ENCODE peak calls at places on chromosomes 13 and 19, in four cellular contexts. V is HCT116, A is uterus, Y is IMR-90. W is an unnamed sample.

GRCh38 chr13:80297503-80297902 is 43.4 kb downstream of the SPRY2 start:
- DNase-seq in Y (no peak), V (no peak), A (no peak), W (no peak)

GRCh38 chr13:78247362-78247761 is 328.7 kb upstream of the EDNRB start:
- DNase-seq in Y (no peak), A (no peak), V (no peak), W (no peak)

GRCh38 chr13:45705936-45706335 is 3.8 kb downstream of the CBY2 start:
- DNase-seq in V (no peak), Y (no peak), A (no peak), W (no peak)

GRCh38 chr13:112345826-112346172 is 30.4 kb upstream of the SPACA7 start:
- DNase-seq in V (no peak), A (no peak), Y (no peak), W (no peak)

GRCh38 chr13:83853771-83854170 is 28.5 kb downstream of the SLITRK1 start:
- DNase-seq in Y (no peak), A (no peak), V (no peak), W (no peak)

GRCh38 chr13:39998166-39998565 is 342.7 kb downstream of the COG6 start:
- DNase-seq in V (no peak), A (no peak), Y (no peak), W (no peak)

GRCh38 chr19:16527971-16528521 is 14.2 kb downstream of the CHERP start:
- DNase-seq in V (no peak), Y (no peak), A (no peak), W (peak)

GRCh38 chr19:9645466-9645865 is 24.4 kb upstream of the ZNF561 start:
- DNase-seq in V (no peak), A (no peak), Y (no peak), W (peak)

GRCh38 chr13:80477641-80478443 is 136.9 kb upstream of the SPRY2 start:
- DNase-seq in Y (no peak), A (no peak), V (no peak), W (no peak)

GRCh38 chr13:111322916-111323331 is 2.5 kb downstream of the TEX29 start:
- DNase-seq in Y (no peak), A (no peak), V (no peak), W (no peak)

GRCh38 chr19:29409121-29409862 is 116.5 kb upstream of the VSTM2B start:
- DNase-seq in A (no peak), Y (no peak), V (no peak), W (no peak)

GRCh38 chr19:47839411-47839810 is 17.7 kb downstream of the CRX start:
- DNase-seq in Y (no peak), A (no peak), V (no peak), W (no peak)

GRCh38 chr13:71577127-71577526 is 289.9 kb downstream of the DACH1 start:
- DNase-seq in Y (no peak), A (no peak), V (no peak), W (no peak)

GRCh38 chr13:95630593-95630992 is 13.9 kb downstream of the DZIP1 start:
- DNase-seq in Y (no peak), A (no peak), V (no peak), W (no peak)

GRCh38 chr13:97257800-97258799 is 36.0 kb downstream of the MBNL2 start:
- DNase-seq in A (peak), V (peak), Y (peak), W (peak)

GRCh38 chr13:31767175-31767900 is 28.0 kb downstream of the RXFP2 start:
- DNase-seq in Y (peak), A (no peak), V (no peak), W (no peak)

GRCh38 chr13:111407381-111408131 is 87.1 kb downstream of the TEX29 start:
- DNase-seq in A (no peak), Y (no peak), V (no peak), W (no peak)

GRCh38 chr19:12841094-12841493 is 2.8 kb downstream of the MAST1 start:
- DNase-seq in V (no peak), A (no peak), Y (peak), W (peak)

GRCh38 chr19:29872224-29872731 is 60.5 kb downstream of the CCNE1 start:
- DNase-seq in A (no peak), Y (no peak), V (no peak), W (peak)

GRCh38 chr19:31340059-31341025 is 8.9 kb downstream of the TSHZ3 start:
- DNase-seq in A (peak), Y (peak), V (no peak), W (no peak)

GRCh38 chr19:10643968-10644290 is 10.2 kb upstream of the ILF3 start:
- DNase-seq in V (no peak), Y (no peak), A (no peak), W (no peak)

GRCh38 chr13:106847049-106847448 is 279.1 kb upstream of the ARGLU1 start:
- DNase-seq in V (no peak), Y (no peak), A (no peak), W (no peak)

GRCh38 chr19:42276821-42277220 is 7.8 kb downstream of the CIC start:
- DNase-seq in Y (no peak), V (no peak), A (no peak), W (no peak)

GRCh38 chr19:42488783-42489521 is 39.3 kb downstream of the CEACAM1 start:
- DNase-seq in Y (no peak), V (peak), A (no peak), W (no peak)

GRCh38 chr13:24212674-24213073 is 52.2 kb downstream of the SPATA13 start:
- DNase-seq in A (no peak), Y (no peak), V (no peak), W (no peak)

GRCh38 chr13:95620498-95621140 is 23.9 kb downstream of the DZIP1 start:
- DNase-seq in A (no peak), V (no peak), Y (no peak), W (no peak)

GRCh38 chr13:47334173-47334572 is 437.3 kb upstream of the HTR2A start:
- DNase-seq in A (peak), Y (peak), V (no peak), W (no peak)

GRCh38 chr13:32179708-32180107 is 135.5 kb downstream of the ZAR1L start:
- DNase-seq in Y (no peak), V (no peak), A (no peak), W (peak)

GRCh38 chr19:41205995-41206394 is 13.0 kb downstream of the CYP2S1 start:
- DNase-seq in A (no peak), Y (no peak), V (no peak), W (no peak)

GRCh38 chr19:48741222-48741999 is 1.0 kb upstream of the RASIP1 start:
- DNase-seq in V (no peak), A (no peak), Y (no peak), W (peak)

GRCh38 chr19:9906475-9907087 is 29.7 kb downstream of the OLFM2 start:
- DNase-seq in A (no peak), V (no peak), Y (no peak), W (no peak)

GRCh38 chr19:15759962-15760565 is 22.3 kb downstream of the OR10H3 start:
- DNase-seq in Y (no peak), A (no peak), V (peak), W (peak)

GRCh38 chr19:19540707-19541515 is 2.8 kb downstream of the CILP2 start:
- DNase-seq in V (peak), A (no peak), Y (no peak), W (peak)

GRCh38 chr13:26254583-26255102 is 714 bp downstream of the CDK8 start:
- DNase-seq in V (no peak), A (peak), Y (peak), W (peak)

GRCh38 chr13:35472308-35473008 is 4.0 kb downstream of the MAB21L1 start:
- DNase-seq in A (no peak), Y (no peak), V (no peak), W (no peak)

GRCh38 chr19:17390665-17391370 is 3.2 kb downstream of the CCDC194 start:
- DNase-seq in Y (peak), A (peak), V (peak), W (peak)

GRCh38 chr13:57191667-57192066 is 24.7 kb downstream of the PRR20E start:
- DNase-seq in V (no peak), A (no peak), Y (no peak), W (no peak)

GRCh38 chr19:41912899-41913475 is 15.3 kb downstream of the ERFL start:
- DNase-seq in A (no peak), Y (no peak), V (no peak), W (no peak)

GRCh38 chr13:67231481-67231940 is 1.4 kb upstream of the PCDH9 start:
- DNase-seq in V (no peak), Y (no peak), A (no peak), W (no peak)

GRCh38 chr13:67229438-67230242 is 496 bp downstream of the PCDH9 start:
- DNase-seq in A (no peak), V (no peak), Y (peak), W (peak)

GRCh38 chr13:67230774-67231480 is 791 bp upstream of the PCDH9 start:
- DNase-seq in V (no peak), Y (peak), A (peak), W (peak)

GRCh38 chr13:67228909-67229308 is 1.2 kb downstream of the PCDH9 start:
- DNase-seq in Y (peak), V (no peak), A (no peak), W (no peak)

DNA sequence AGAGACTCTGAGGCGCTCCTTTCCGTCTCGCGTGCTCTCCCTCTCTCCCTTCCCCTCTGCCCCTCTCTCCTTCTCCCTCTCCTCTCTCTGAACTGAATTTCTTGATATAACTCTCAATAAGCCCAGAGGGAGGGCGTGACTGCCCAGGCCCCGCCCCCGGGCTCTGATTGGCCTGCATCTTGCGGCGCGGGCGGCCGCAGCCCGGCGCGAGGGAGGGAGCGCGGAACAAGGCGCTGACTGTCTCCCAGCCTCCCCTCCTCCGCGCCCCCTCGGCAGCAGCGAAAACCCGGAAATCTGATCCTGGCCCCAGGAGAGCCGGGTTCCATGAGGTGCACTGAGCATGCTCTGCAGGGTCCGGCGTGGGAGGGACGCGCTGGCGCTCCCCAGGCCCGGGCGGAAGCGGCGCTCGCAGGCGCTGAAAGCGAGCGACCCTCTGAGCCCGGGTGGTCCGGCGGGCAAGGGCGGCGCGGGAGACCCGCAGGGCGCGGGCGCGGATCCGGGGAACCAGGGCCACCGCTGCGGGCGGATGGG is at the start of gene PCDH9:
- DNase-seq in V (no peak), Y (peak), A (peak), W (peak)
- TF ChIP-seq POLR2A in V (no peak), Y (peak), A (peak), W (peak)

GRCh38 chr19:708154-709141 is at the start of gene PALM:
- DNase-seq in Y (no peak), A (peak), V (no peak), W (no peak)

GRCh38 chr19:709196-709964 is 645 bp downstream of the PALM start:
- DNase-seq in Y (no peak), V (no peak), A (no peak), W (no peak)

GRCh38 chr19:703329-703650 is 5.4 kb upstream of the PALM start:
- DNase-seq in Y (no peak), A (no peak), V (no peak), W (no peak)

GRCh38 chr19:704447-704741 is 4.3 kb upstream of the PALM start:
- DNase-seq in V (no peak), Y (no peak), A (no peak), W (no peak)

GRCh38 chr19:703651-704446 is 4.9 kb upstream of the PALM start:
- DNase-seq in A (peak), V (peak), Y (peak), W (peak)
- TF ChIP-seq POLR2A in A (peak), V (no peak), Y (no peak), W (no peak)

GRCh38 chr13:76792680-76793334 is 93.4 kb downstream of the KCTD12 start:
- DNase-seq in V (no peak), Y (peak), A (peak), W (no peak)

GRCh38 chr13:76790519-76791289 is 95.5 kb downstream of the KCTD12 start:
- DNase-seq in V (no peak), A (no peak), Y (no peak), W (no peak)

GRCh38 chr13:76795701-76796695 is 90.2 kb downstream of the KCTD12 start:
- DNase-seq in A (no peak), Y (peak), V (no peak), W (no peak)

GRCh38 chr13:76791290-76791664 is 94.9 kb downstream of the KCTD12 start:
- DNase-seq in V (no peak), Y (no peak), A (no peak), W (no peak)
- TF ChIP-seq POLR2A in V (no peak), Y (no peak), A (no peak), W (no peak)

GRCh38 chr19:28159065-28159464 is 1053.9 kb downstream of the UQCRFS1 start:
- DNase-seq in V (no peak), A (no peak), Y (no peak), W (no peak)

GRCh38 chr19:28148554-28148953 is 1064.4 kb downstream of the UQCRFS1 start:
- DNase-seq in Y (no peak), V (no peak), A (no peak), W (no peak)

GRCh38 chr19:28150129-28150528 is 1062.8 kb downstream of the UQCRFS1 start:
- DNase-seq in A (no peak), Y (no peak), V (no peak), W (no peak)

GRCh38 chr19:28155265-28155664 is 1057.7 kb downstream of the UQCRFS1 start:
- DNase-seq in Y (no peak), A (no peak), V (no peak), W (no peak)

DNA sequence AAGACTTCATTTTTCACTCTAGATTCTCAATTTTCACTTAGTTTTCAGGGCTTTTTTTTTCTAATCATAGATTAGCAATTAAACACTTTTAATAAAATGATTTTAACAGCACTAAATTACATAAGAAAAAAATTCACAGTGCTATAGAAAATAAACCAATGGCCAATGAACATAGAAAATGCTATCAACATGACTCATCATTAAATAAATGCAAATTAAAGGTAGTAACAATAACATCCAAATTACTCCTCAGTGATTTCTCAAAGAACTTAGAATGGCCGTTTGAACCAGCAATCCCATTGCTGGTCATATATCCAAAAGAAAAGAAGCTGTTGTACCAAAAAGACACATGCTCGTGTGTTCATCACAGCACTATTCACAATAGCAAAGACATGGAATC is 1058.9 kb downstream of the UQCRFS1 start:
- DNase-seq in A (no peak), Y (no peak), V (no peak), W (no peak)
- TF ChIP-seq POLR2A in A (no peak), Y (no peak), V (no peak), W (no peak)

GRCh38 chr19:2787115-2787514 is 1.8 kb downstream of the THOP1 start:
- DNase-seq in V (no peak), Y (no peak), A (no peak), W (no peak)
- TF ChIP-seq POLR2A in V (no peak), Y (no peak), A (no peak), W (no peak)

W was measured in erythroblast.